ENCODE peak calls at places on chromosome X, in nine cellular contexts. I is dorsolateral prefrontal cortex, W is HFF-Myc, Z is fibroblast of lung, G is SK-N-SH, C is IMR-90, X is A549, K is sigmoid colon, J is lower lobe of right lung. U is an unnamed sample.

GRCh38 chrX:118630843-118631242 is 96.6 kb upstream of the IL13RA1 start:
- DNase-seq in C (no peak), I (no peak), J (no peak), W (no peak), G (no peak), K (no peak), X (no peak), Z (no peak), U (no peak)

GRCh38 chrX:153794897-153795816 is 689 bp downstream of the SSR4 start:
- DNase-seq in X (no peak), Z (no peak), I (no peak), G (no peak), C (no peak), J (peak; percentile 50), K (no peak), W (no peak), U (peak; percentile 10)

GRCh38 chrX:45068555-45068954 is 132.1 kb downstream of the DIPK2B start:
- DNase-seq in J (no peak), W (no peak), K (no peak), Z (no peak), C (no peak), X (no peak), G (no peak), I (no peak), U (no peak)

GRCh38 chrX:96455078-96455477 is 229.6 kb upstream of the DIAPH2 start:
- DNase-seq in C (no peak), X (no peak), K (no peak), G (no peak), W (no peak), J (no peak), Z (no peak), I (no peak), U (no peak)

GRCh38 chrX:23742174-23742692 is 843 bp downstream of the ACOT9 start:
- DNase-seq in K (peak; percentile 80), W (peak; percentile 17), I (no peak), C (peak; percentile 74), X (peak; percentile 45), G (peak; percentile 64), J (no peak), Z (peak; percentile 82), U (peak; percentile 77)

GRCh38 chrX:103635436-103635835 is 6.7 kb downstream of the TCEAL1 start:
- DNase-seq in Z (no peak), W (no peak), G (no peak), J (no peak), C (no peak), I (no peak), X (no peak), K (no peak), U (no peak)

GRCh38 chrX:56800801-56801200 is 71.8 kb downstream of the NBDY start:
- DNase-seq in K (no peak), C (no peak), Z (no peak), J (no peak), I (no peak), W (no peak), G (peak; percentile 5), X (no peak), U (no peak)

GRCh38 chrX:141220342-141221008 is 21.8 kb downstream of the SPANXC start:
- DNase-seq in X (peak; percentile 36), J (no peak), W (peak; percentile 25), C (peak; percentile 74), K (no peak), Z (peak; percentile 65), G (no peak), I (no peak), U (peak; percentile 46)

GRCh38 chrX:111353810-111354209 is 58.2 kb downstream of the DCX start:
- DNase-seq in G (no peak), I (no peak), W (no peak), J (no peak), C (no peak), K (no peak), X (no peak), Z (peak; percentile 6), U (no peak)

GRCh38 chrX:118496763-118497079 is 1.1 kb downstream of the DOCK11 start:
- DNase-seq in X (no peak), I (no peak), C (no peak), W (no peak), G (no peak), K (no peak), J (no peak), Z (no peak), U (no peak)

GRCh38 chrX:20011608-20012007 is 20.7 kb upstream of the BCLAF3 start:
- DNase-seq in K (no peak), W (no peak), G (no peak), C (no peak), I (no peak), X (no peak), Z (no peak), J (no peak), U (peak; percentile 29)

GRCh38 chrX:66130469-66130868 is 33.6 kb upstream of the HEPH start:
- DNase-seq in W (no peak), J (no peak), K (no peak), X (no peak), Z (no peak), I (no peak), G (no peak), C (no peak), U (no peak)

GRCh38 chrX:69357293-69357692 is 146.8 kb upstream of the NALF2 start:
- DNase-seq in Z (no peak), G (no peak), K (no peak), X (no peak), W (no peak), J (no peak), I (no peak), C (no peak), U (no peak)

GRCh38 chrX:123731258-123731986 is 1.4 kb downstream of the THOC2 start:
- DNase-seq in X (peak; percentile 21), Z (peak; percentile 11), J (peak; percentile 59), C (peak; percentile 15), K (no peak), W (no peak), I (no peak), G (peak; percentile 34), U (peak; percentile 40)

GRCh38 chrX:94814216-94814615 is 1140.2 kb downstream of the FAM133A start:
- DNase-seq in K (no peak), G (no peak), W (no peak), J (no peak), I (no peak), C (no peak), Z (no peak), X (no peak), U (no peak)

GRCh38 chrX:125439194-125439849 is 119.7 kb downstream of the TEX13C start:
- DNase-seq in I (no peak), W (no peak), J (no peak), C (no peak), X (no peak), K (no peak), G (no peak), Z (no peak), U (peak; percentile 34)
- TF ChIP-seq CTCF in I (no peak), W (no peak), J (no peak), C (no peak), X (no peak), K (no peak), G (no peak), Z (no peak), U (no peak)

DNA sequence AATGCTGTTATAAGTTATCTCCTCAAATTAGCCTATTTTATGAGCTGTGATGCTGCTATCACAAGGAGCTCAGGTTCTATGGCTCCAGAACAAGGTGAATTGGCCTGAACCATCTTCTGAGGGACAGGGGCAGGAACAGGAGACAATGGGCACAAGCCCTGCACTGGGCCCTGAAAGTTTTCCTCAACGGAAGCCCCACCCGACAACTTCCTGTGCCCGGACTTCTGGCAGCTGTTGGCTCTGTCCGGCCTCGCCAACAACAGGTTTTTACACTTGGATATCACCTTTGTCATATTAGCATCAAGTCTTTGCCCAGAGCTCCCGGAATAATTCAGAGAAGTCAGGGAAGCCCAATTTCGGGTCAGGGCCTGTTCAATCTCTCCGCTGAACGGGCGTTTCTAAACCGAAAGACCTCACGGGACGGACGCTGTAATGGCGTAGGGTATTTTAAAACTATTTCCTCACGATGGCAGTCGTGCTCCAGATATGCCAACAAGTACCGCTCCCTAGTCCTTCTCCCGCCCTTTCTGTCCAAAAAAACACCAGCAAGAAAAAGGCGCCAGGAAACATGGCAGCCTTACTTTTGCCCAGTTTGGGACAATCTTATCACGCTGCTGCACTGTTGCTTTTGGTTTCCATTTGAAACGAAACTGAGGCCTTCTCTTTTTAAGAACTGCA is 201.0 kb upstream of the STK26 start:
- DNase-seq in C (peak; percentile 85), Z (no peak), X (no peak), J (no peak), I (peak; percentile 69), G (peak; percentile 67), K (peak; percentile 90), W (no peak), U (no peak)
- H3K4me3 ChIP-seq in C (peak overlapping the region; percentile 61), Z (peak overlapping the region; percentile 41), X (no peak overlapping the region), J (no peak overlapping the region), I (peak overlapping the region; percentile 47), G (peak overlapping the region; percentile 60), K (peak overlapping the region; percentile 36), W (no peak overlapping the region), U (no peak overlapping the region)

GRCh38 chrX:3963980-3964379 is 250.5 kb upstream of the PRKX start:
- DNase-seq in I (no peak), W (no peak), Z (no peak), J (no peak), X (no peak), G (no peak), C (no peak), K (no peak), U (no peak)

GRCh38 chrX:3960952-3961351 is 247.5 kb upstream of the PRKX start:
- DNase-seq in X (no peak), W (no peak), I (no peak), G (no peak), K (no peak), C (no peak), Z (no peak), J (no peak), U (no peak)

GRCh38 chrX:3962511-3963350 is 249.3 kb upstream of the PRKX start:
- DNase-seq in K (no peak), C (peak; percentile 16), I (no peak), X (no peak), Z (peak; percentile 9), G (peak; percentile 18), J (no peak), W (no peak), U (peak; percentile 28)
- TF ChIP-seq CTCF in K (peak; percentile 25), C (peak; percentile 59), I (peak; percentile 60), X (peak; percentile 85), Z (peak; percentile 48), G (peak; percentile 70), J (peak; percentile 40), W (peak; percentile 28), U (peak; percentile 13)

DNA sequence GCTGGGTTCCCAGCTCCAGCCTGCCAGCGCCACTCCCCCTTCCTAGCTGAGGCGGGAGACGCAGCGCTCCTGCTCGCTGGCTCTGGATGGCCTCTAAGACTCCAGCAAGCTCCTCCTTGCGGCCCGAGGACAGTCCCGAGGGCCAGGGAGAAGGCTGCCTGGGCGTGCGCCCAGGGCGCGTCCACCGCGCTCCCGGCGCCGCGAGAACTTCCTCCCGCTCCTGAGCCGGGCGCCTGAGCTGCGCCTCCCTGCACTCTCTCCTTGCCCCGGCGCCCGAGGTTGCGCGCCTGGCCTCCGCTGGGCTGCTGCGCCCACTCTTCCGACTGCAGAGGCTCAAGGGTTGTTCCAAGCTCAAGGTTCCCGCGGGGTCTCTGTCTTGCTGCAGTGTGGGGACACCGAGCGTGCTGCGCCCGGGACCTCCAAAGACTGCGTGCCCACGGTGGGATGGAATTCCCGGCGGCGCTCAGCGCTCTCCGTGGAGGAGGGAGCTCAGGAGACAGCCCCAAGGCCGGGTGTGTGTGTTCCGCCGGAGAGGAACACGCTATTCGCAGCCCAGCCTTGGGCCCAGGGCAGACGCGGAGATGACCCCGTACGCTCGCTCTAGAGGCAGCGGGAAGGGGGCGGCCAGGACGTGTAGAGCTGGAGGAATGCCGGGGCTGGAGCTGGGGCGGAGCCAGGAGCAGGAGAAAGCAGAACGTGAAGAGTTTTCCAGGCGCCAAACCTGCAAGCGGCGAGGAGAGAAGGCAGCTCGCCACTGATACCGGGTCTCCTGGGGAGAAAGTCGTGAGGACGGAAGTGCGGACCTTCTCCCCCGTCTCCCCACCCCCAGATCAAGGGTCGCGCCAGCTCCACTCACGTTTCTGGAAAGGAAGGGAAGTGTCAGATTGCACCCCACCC is at the start of gene ARHGAP6:
- DNase-seq in I (peak; percentile 28), X (no peak), K (peak; percentile 92), G (peak; percentile 41), C (peak; percentile 20), J (peak; percentile 33), Z (peak; percentile 77), W (no peak), U (peak; percentile 63)
- H3K4me3 ChIP-seq in I (peak within 1 kb of the TSS; percentile 39), X (peak within 1 kb of the TSS; percentile 25), K (peak within 1 kb of the TSS; percentile 58), G (no peak within 1 kb of the TSS), C (peak within 1 kb of the TSS; percentile 31), J (peak within 1 kb of the TSS; percentile 52), Z (peak within 1 kb of the TSS; percentile 52), W (peak within 1 kb of the TSS; percentile 45), U (peak within 1 kb of the TSS; percentile 45)

U was measured in cardiac fibroblast.